ENCODE peak calls at places on chromosomes 3 and 15, in four cellular contexts. D is fibroblast of pulmonary artery, U is sigmoid colon, R is nephron progenitor cell. F is an unnamed sample.

GRCh38 chr15:38038659-38039442 is 104.4 kb downstream of the TMCO5A start:
- DNase-seq in D (peak), U (no peak), R (no peak), F (no peak)

GRCh38 chr15:99476413-99477222 is 89.2 kb upstream of the MEF2A start:
- DNase-seq in D (peak), U (peak), R (no peak), F (no peak)

GRCh38 chr3:100902572-100902971 is 90.6 kb downstream of the ABI3BP start:
- DNase-seq in D (no peak), U (no peak), R (no peak), F (no peak)

GRCh38 chr15:99102332-99103235 is 2.3 kb upstream of the SYNM start:
- DNase-seq in D (no peak), U (peak), R (peak), F (no peak)

GRCh38 chr15:61051570-61052031 is 177.5 kb downstream of the RORA start:
- DNase-seq in D (peak), U (peak), R (no peak), F (no peak)

GRCh38 chr3:116474356-116475200 is 29.3 kb upstream of the LSAMP start:
- DNase-seq in D (no peak), U (no peak), R (peak), F (no peak)

GRCh38 chr3:126850370-126851085 is 132.4 kb upstream of the PLXNA1 start:
- DNase-seq in D (peak), U (peak), R (peak), F (peak)

GRCh38 chr15:91535856-91536500 is 317.5 kb upstream of the SLCO3A1 start:
- DNase-seq in D (no peak), U (no peak), R (no peak), F (no peak)

GRCh38 chr3:167656821-167657220 is 3.1 kb upstream of the WDR49 start:
- DNase-seq in D (no peak), U (no peak), R (no peak), F (no peak)

GRCh38 chr3:180184806-180185205 is 148.1 kb upstream of the PEX5L start:
- DNase-seq in D (no peak), U (no peak), R (no peak), F (no peak)

GRCh38 chr3:20561166-20561565 is 375.2 kb upstream of the SGO1 start:
- DNase-seq in D (no peak), U (no peak), R (no peak), F (no peak)

GRCh38 chr15:48440084-48440483 is 108.9 kb downstream of the DUT start:
- DNase-seq in D (peak), U (peak), R (peak), F (no peak)

GRCh38 chr3:13143381-13144004 is 70.3 kb upstream of the IQSEC1 start:
- DNase-seq in D (no peak), U (peak), R (no peak), F (no peak)

GRCh38 chr3:172153335-172153861 is 114.0 kb downstream of the FNDC3B start:
- DNase-seq in D (peak), U (peak), R (peak), F (no peak)

GRCh38 chr3:45105855-45106655 is 40.1 kb downstream of the CDCP1 start:
- DNase-seq in D (peak), U (no peak), R (no peak), F (no peak)

GRCh38 chr3:140216249-140216648 is 281.3 kb downstream of the CLSTN2 start:
- DNase-seq in D (no peak), U (no peak), R (no peak), F (no peak)

GRCh38 chr3:140219161-140219745 is 284.3 kb downstream of the CLSTN2 start:
- DNase-seq in D (no peak), U (no peak), R (peak), F (no peak)

GRCh38 chr3:140223631-140224030 is 288.6 kb downstream of the CLSTN2 start:
- DNase-seq in D (no peak), U (no peak), R (no peak), F (no peak)

GRCh38 chr3:140223197-140223596 is 288.2 kb downstream of the CLSTN2 start:
- DNase-seq in D (no peak), U (no peak), R (no peak), F (no peak)

GRCh38 chr3:140219923-140220452 is 285.0 kb downstream of the CLSTN2 start:
- DNase-seq in D (no peak), U (no peak), R (no peak), F (no peak)
- TF ChIP-seq CTCF in D (no peak), U (no peak), R (no peak), F (no peak)

DNA sequence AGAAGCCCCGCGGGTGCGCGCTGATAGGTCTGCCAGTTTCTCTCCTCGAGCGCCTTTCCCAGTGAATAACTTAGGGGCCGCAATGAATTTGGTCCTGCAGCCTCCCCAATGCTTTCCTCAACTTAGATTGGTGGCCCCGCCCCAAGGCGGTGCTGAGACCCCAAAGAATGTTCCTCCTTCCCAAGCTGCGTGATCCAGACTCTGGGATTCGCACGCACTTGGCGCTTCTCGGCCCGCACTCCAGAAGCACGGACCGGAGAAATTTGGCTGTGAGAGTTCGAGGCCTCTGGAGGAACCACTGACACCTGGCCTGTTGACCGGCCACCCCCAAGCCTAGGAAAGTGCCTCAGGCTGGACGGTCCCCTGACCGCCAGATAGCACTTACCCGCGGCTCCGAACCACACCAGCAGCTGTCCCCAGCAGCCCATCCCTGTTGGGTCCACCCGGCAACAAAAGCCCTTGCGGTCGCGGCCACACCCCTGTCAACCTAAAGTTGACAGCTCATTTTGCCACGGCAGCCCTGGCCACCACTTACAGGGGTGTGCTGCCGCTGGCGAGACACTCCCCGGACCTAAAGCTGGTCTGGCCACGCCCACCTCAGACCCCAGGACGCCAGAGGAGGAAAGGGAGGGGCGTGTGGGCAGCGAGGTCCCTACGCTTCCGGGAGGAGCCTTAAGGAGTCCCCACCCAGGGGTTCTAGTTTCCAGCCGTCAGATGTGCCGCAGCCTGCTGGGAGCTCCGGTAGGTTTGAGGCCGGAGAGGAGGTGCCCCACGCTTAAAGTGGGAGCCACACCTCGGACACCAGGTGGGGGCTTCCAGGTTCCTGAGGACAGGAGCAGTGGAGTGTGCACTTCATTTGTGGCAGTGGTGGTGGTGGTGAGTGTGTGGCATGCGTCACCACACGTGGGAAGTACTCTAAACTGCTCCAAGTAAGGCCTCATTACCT is at the start of gene LTK:
- DNase-seq in D (no peak), U (no peak), R (peak), F (no peak)
- TF ChIP-seq CTCF in D (no peak), U (no peak), R (no peak), F (no peak)

GRCh38 chr15:67114846-67115521 is 49.6 kb downstream of the SMAD3 start:
- DNase-seq in D (no peak), U (no peak), R (no peak), F (no peak)
- TF ChIP-seq CTCF in D (no peak), U (no peak), R (no peak), F (no peak)

GRCh38 chr3:182617511-182617910 is 175.8 kb upstream of the ATP11B start:
- DNase-seq in D (no peak), U (no peak), R (no peak), F (no peak)

GRCh38 chr3:182621435-182622240 is 171.7 kb upstream of the ATP11B start:
- DNase-seq in D (no peak), U (no peak), R (no peak), F (no peak)

GRCh38 chr3:182618981-182619591 is 174.2 kb upstream of the ATP11B start:
- DNase-seq in D (peak), U (no peak), R (no peak), F (no peak)

GRCh38 chr3:182620715-182621434 is 172.4 kb upstream of the ATP11B start:
- DNase-seq in D (no peak), U (no peak), R (no peak), F (no peak)

GRCh38 chr3:182618085-182618732 is 175.1 kb upstream of the ATP11B start:
- DNase-seq in D (peak), U (no peak), R (peak), F (no peak)
- TF ChIP-seq CTCF in D (peak), U (no peak), R (peak), F (peak)

DNA sequence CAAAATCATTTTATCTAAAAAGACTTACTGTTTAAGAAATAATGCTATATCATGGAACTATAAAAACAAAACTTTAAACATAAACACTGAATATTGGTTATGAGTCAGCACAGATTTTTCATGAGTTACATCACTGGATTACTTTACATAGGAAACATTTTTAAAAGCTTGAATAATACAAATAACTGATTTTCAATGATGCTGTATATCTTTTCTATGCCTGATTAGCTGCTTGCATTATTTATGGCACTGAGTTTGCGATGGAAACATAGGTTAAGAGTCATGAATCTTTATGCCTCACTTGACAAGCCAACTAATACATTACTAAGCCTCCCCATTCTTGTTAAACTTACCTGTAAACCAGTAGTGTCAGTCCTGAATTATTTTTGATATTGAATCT is 437.1 kb upstream of the BCHE start:
- DNase-seq in D (peak), U (no peak), R (no peak), F (no peak)
- TF ChIP-seq CTCF in D (no peak), U (no peak), R (no peak), F (no peak)

DNA sequence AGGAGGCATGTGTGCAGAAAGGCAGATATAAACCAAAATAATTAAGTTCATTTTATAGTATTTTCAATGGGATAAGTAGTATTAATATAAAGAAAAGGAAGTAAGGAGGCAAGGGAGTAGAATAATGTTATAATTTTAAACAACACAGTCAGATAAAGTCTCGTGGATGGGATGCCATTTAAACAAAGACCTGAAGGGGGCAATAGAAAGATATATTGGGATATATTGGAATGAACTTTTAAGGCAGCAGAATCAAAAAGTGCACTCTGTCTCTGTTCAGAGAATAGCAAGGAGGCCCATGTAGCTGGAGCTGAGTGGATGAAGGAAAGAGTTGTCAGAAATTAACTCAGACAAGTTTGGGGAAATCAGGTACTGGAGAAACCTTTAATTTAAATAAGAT is 158.7 kb downstream of the CGGBP1 start:
- DNase-seq in D (no peak), U (no peak), R (no peak), F (no peak)
- TF ChIP-seq CTCF in D (no peak), U (no peak), R (peak), F (peak)

GRCh38 chr3:17951241-17951640 is 208.8 kb upstream of the TBC1D5 start:
- DNase-seq in D (no peak), U (no peak), R (no peak), F (no peak)
- TF ChIP-seq CTCF in D (no peak), U (no peak), R (no peak), F (no peak)

GRCh38 chr15:30041868-30042267 is 40.9 kb upstream of the GOLGA8J start:
- DNase-seq in D (no peak), U (no peak), R (no peak), F (no peak)

GRCh38 chr15:30044377-30044776 is 38.4 kb upstream of the GOLGA8J start:
- DNase-seq in D (no peak), U (no peak), R (no peak), F (no peak)

GRCh38 chr15:30043211-30043655 is 39.5 kb upstream of the GOLGA8J start:
- DNase-seq in D (peak), U (no peak), R (no peak), F (no peak)

GRCh38 chr15:30038667-30039523 is 43.9 kb upstream of the GOLGA8J start:
- DNase-seq in D (no peak), U (no peak), R (no peak), F (no peak)

DNA sequence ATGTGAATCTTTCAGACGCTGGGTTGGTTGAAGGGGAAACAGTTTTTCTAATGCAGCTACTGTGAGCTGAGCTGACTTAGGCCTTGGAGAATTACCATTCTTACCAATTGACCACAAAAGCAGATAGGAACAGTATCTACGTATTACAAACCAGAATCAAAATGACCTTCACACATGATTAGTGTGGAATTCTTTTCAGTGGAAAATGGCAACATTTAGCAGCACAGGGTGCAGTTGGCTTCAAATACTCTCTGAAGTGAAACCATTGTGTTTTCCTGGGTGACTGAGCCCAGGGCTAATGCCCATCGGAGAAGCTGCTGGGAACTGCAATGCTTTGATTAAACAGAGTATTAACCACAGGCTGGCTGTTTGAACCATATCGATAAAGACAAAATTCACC is 40.2 kb upstream of the GOLGA8J start:
- DNase-seq in D (peak), U (no peak), R (no peak), F (no peak)
- TF ChIP-seq CTCF in D (no peak), U (no peak), R (no peak), F (no peak)

GRCh38 chr3:46695177-46695961 is 1.9 kb upstream of the ALS2CL start:
- DNase-seq in D (peak), U (peak), R (peak), F (peak)

GRCh38 chr3:46693038-46693896 is at the start of gene ALS2CL:
- DNase-seq in D (no peak), U (peak), R (peak), F (peak)

GRCh38 chr3:46694520-46694919 is 1.0 kb upstream of the ALS2CL start:
- DNase-seq in D (no peak), U (no peak), R (no peak), F (no peak)

GRCh38 chr3:46693897-46694235 is 387 bp upstream of the ALS2CL start:
- DNase-seq in D (no peak), U (no peak), R (no peak), F (no peak)

DNA sequence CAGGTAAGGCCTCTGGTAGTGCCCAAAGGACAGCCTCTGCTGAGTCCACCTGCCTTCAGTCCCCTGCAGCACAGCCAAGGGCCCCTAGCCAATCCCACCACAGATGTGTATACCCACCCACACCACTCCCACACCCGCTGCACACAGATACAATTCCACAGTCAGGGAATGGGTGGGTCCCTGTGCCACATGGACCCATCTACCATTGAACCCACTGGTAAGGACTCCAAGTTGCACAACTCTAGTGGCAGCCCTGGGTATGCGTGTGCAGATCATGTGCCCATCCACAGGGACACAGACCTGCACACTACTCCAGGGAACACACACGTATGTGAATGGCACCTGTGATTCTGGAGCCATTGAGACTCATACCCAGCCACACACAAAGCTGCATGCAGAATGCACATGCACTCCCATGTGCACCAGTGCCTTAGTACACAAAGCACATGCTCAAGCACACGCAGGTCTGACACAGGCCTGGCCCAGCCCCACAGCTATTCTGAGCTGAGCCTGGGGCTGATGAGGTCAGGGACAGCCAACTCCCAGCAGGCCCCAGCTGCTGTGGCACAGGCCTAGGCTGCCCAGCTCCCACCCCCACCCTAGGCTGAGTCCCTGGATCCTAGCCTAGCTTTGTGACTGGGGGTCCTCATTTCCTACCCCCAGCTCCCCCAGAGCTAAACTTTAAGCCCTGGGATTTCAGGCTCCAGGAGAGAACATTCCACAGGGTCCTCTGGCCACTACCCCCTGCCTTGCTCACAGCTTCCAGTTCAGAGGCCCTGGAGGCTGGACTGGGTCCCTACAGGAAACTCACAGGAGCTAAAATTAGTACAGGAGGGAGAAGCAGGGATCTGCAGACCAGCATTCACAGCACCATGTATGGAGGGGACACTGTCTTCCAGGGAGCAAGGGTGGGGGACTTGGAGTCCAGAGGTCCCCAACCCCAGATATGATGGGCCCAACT is 2.8 kb upstream of the ALS2CL start:
- DNase-seq in D (no peak), U (no peak), R (no peak), F (no peak)
- TF ChIP-seq CTCF in D (no peak), U (no peak), R (no peak), F (no peak)

GRCh38 chr3:47370887-47371697 is 9.7 kb upstream of the PTPN23 start:
- DNase-seq in D (peak), U (no peak), R (peak), F (no peak)
- TF ChIP-seq CTCF in D (peak), U (no peak), R (peak), F (peak)